ENCODE peak calls at places on chromosomes 12 and 14, in seven cellular contexts. O, T, S, L, I, Y and F are unnamed samples.

GRCh38 chr12:2363836-2364565 is 311.2 kb downstream of the CACNA1C start:
- DNase-seq in O (no peak), T (no peak), S (no peak), L (no peak), I (no peak), Y (no peak), F (no peak)

GRCh38 chr14:24837280-24838046 is 203.5 kb upstream of the GZMB start:
- DNase-seq in O (no peak), T (no peak), S (no peak), L (no peak), I (peak; percentile 38), Y (no peak), F (no peak)

GRCh38 chr12:119695034-119695433 is 27.1 kb downstream of the PRKAB1 start:
- DNase-seq in O (no peak), T (no peak), S (no peak), L (no peak), I (peak; percentile 74), Y (peak; percentile 83), F (no peak)

GRCh38 chr14:46197856-46198255 is 453.7 kb downstream of the RPL10L start:
- DNase-seq in O (no peak), T (no peak), S (no peak), L (no peak), I (no peak), Y (peak; percentile 36), F (no peak)

GRCh38 chr14:22380511-22381455 is 208.2 kb downstream of the DAD1 start:
- DNase-seq in O (no peak), T (no peak), S (no peak), L (no peak), I (peak; percentile 90), Y (no peak), F (no peak)

GRCh38 chr12:89529738-89530137 is 3.9 kb upstream of the POC1B start:
- DNase-seq in O (no peak), T (no peak), S (peak; percentile 53), L (no peak), I (peak; percentile 82), Y (peak; percentile 30), F (no peak)

GRCh38 chr14:86646688-86647687 is 1117.0 kb downstream of the FLRT2 start:
- DNase-seq in O (no peak), T (no peak), S (no peak), L (no peak), I (no peak), Y (peak; percentile 47), F (no peak)

GRCh38 chr12:10167588-10167987 is 4.3 kb downstream of the OLR1 start:
- DNase-seq in O (no peak), T (no peak), S (no peak), L (no peak), I (no peak), Y (no peak), F (no peak)

GRCh38 chr12:219891-220352 is 6.0 kb upstream of the SLC6A12 start:
- DNase-seq in O (peak; percentile 81), T (peak; percentile 55), S (no peak), L (peak; percentile 44), I (peak; percentile 95), Y (peak; percentile 96), F (peak; percentile 22)

GRCh38 chr12:124804011-124804621 is 59.5 kb downstream of the SCARB1 start:
- DNase-seq in O (peak; percentile 79), T (no peak), S (no peak), L (no peak), I (peak; percentile 86), Y (peak; percentile 51), F (no peak)

GRCh38 chr12:124914392-124915248 is at the start of gene UBC:
- DNase-seq in O (peak; percentile 97), T (peak; percentile 90), S (peak; percentile 94), L (peak; percentile 91), I (peak; percentile 93), Y (peak; percentile 95), F (peak; percentile 91)

GRCh38 chr12:117622087-117622486 is 260.7 kb upstream of the NOS1 start:
- DNase-seq in O (no peak), T (no peak), S (no peak), L (no peak), I (no peak), Y (no peak), F (no peak)

GRCh38 chr14:103512701-103513611 is 9.7 kb downstream of the CKB start:
- DNase-seq in O (peak; percentile 81), T (peak; percentile 49), S (no peak), L (peak; percentile 74), I (peak; percentile 99), Y (peak; percentile 45), F (no peak)

GRCh38 chr14:66509874-66510273 is 1.9 kb downstream of the GPHN start:
- DNase-seq in O (no peak), T (no peak), S (no peak), L (no peak), I (peak; percentile 27), Y (peak; percentile 26), F (no peak)

GRCh38 chr12:93231938-93232337 is 145.8 kb upstream of the NUDT4 start:
- DNase-seq in O (no peak), T (no peak), S (no peak), L (no peak), I (no peak), Y (no peak), F (no peak)

GRCh38 chr12:67145692-67146091 is 123.5 kb upstream of the CAND1 start:
- DNase-seq in O (no peak), T (no peak), S (no peak), L (no peak), I (no peak), Y (no peak), F (no peak)

GRCh38 chr12:3717283-3717974 is 35.5 kb downstream of the CRACR2A start:
- DNase-seq in O (no peak), T (no peak), S (no peak), L (no peak), I (no peak), Y (no peak), F (no peak)

GRCh38 chr14:41404121-41404520 is 202.6 kb upstream of the LRFN5 start:
- DNase-seq in O (no peak), T (no peak), S (no peak), L (no peak), I (no peak), Y (peak; percentile 10), F (no peak)

GRCh38 chr14:70714055-70714550 is 72.4 kb downstream of the TTC9 start:
- DNase-seq in O (no peak), T (no peak), S (peak; percentile 50), L (no peak), I (peak; percentile 69), Y (peak; percentile 89), F (peak; percentile 34)

GRCh38 chr12:6044082-6044481 is 80.4 kb downstream of the VWF start:
- DNase-seq in O (no peak), T (no peak), S (no peak), L (peak; percentile 20), I (no peak), Y (no peak), F (no peak)

GRCh38 chr12:40534828-40535227 is 157.4 kb upstream of the CNTN1 start:
- DNase-seq in O (no peak), T (no peak), S (no peak), L (no peak), I (no peak), Y (peak; percentile 15), F (no peak)

GRCh38 chr14:28298156-28298555 is 468.4 kb upstream of the FOXG1 start:
- DNase-seq in O (no peak), T (no peak), S (no peak), L (no peak), I (no peak), Y (no peak), F (no peak)

GRCh38 chr12:4518106-4518728 is 20.5 kb upstream of the RAD51AP1 start:
- DNase-seq in O (no peak), T (no peak), S (no peak), L (no peak), I (peak; percentile 52), Y (no peak), F (no peak)

GRCh38 chr12:99381992-99382391 is 265.6 kb upstream of the GARIN6 start:
- DNase-seq in O (no peak), T (no peak), S (no peak), L (no peak), I (no peak), Y (no peak), F (no peak)

GRCh38 chr12:507261-507853 is 47.6 kb downstream of the B4GALNT3 start:
- DNase-seq in O (no peak), T (no peak), S (no peak), L (no peak), I (no peak), Y (no peak), F (no peak)

GRCh38 chr12:122318607-122319311 is 52.5 kb upstream of the VPS33A start:
- DNase-seq in O (no peak), T (no peak), S (no peak), L (no peak), I (peak; percentile 92), Y (no peak), F (no peak)

GRCh38 chr12:49476091-49476490 is 62.7 kb upstream of the KCNH3 start:
- DNase-seq in O (no peak), T (no peak), S (no peak), L (no peak), I (no peak), Y (peak; percentile 38), F (no peak)

GRCh38 chr14:31934767-31935266 is 142.3 kb upstream of the ARHGAP5 start:
- DNase-seq in O (no peak), T (peak; percentile 26), S (peak; percentile 29), L (peak; percentile 46), I (no peak), Y (peak; percentile 85), F (peak; percentile 56)

GRCh38 chr12:89775336-89776005 is 66.8 kb upstream of the ATP2B1 start:
- DNase-seq in O (no peak), T (no peak), S (no peak), L (no peak), I (no peak), Y (no peak), F (no peak)

GRCh38 chr12:128982933-128983332 is 129.7 kb downstream of the GLT1D1 start:
- DNase-seq in O (no peak), T (no peak), S (no peak), L (no peak), I (no peak), Y (no peak), F (no peak)
- H3K4me1 ChIP-seq in O (no peaks in the 10 kb centered on the region), T (no peaks in the 10 kb centered on the region), S (no peaks in the 10 kb centered on the region), L (no peaks in the 10 kb centered on the region), I (no peaks in the 10 kb centered on the region), Y (no peaks in the 10 kb centered on the region), F (no peaks in the 10 kb centered on the region)

GRCh38 chr12:76478045-76478444 is 81.5 kb downstream of the OSBPL8 start:
- DNase-seq in O (no peak), T (no peak), S (no peak), L (no peak), I (no peak), Y (no peak), F (no peak)
- H3K27ac ChIP-seq in O (no peak overlapping the region), T (no peak overlapping the region), S (no peak overlapping the region), L (no peak overlapping the region), I (no peak overlapping the region), Y (no peak overlapping the region), F (no peak overlapping the region)

DNA sequence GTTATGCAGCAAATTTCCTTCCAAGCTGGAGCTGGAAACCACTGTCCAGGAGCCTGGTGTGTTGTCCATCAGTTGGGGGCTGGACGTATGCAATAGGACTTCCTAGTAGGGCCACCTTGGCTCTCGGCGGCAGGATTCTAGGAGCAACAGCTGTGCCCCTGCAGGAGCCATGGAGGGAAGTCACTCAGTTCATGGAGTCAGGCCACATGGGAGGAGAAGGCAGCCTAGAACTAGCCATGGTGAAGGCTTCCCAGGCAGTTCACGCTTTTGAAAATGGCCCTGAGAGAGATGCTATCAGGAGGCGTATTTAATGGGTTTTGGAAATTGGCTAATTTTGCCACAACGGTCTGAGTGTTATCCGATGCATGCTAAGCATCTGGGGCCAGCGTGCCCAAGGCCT is 30.7 kb upstream of the SYNDIG1L start:
- DNase-seq in O (no peak), T (no peak), S (no peak), L (no peak), I (no peak), Y (no peak), F (no peak)
- H3K4me1 ChIP-seq in O (no peaks in the 10 kb centered on the region), T (no peaks in the 10 kb centered on the region), S (no peaks in the 10 kb centered on the region), L (no peaks in the 10 kb centered on the region), I (peaks cover 3% of the 10 kb centered on the region), Y (peaks cover 6% of the 10 kb centered on the region), F (no peaks in the 10 kb centered on the region)

GRCh38 chr12:112908548-112908947 is 1.8 kb downstream of the OAS1 start:
- DNase-seq in O (no peak), T (no peak), S (no peak), L (no peak), I (no peak), Y (no peak), F (peak; percentile 7)
- H3K27ac ChIP-seq in O (no peak overlapping the region), T (no peak overlapping the region), S (peak overlapping the region; percentile 68), L (no peak overlapping the region), I (no peak overlapping the region), Y (no peak overlapping the region), F (peak overlapping the region; percentile 71)